ENCODE peak calls at places on chromosomes 7 and 10, in six cellular contexts. J is activated naive CD4-positive, alpha-beta T cell; B is stimulated activated CD4-positive, alpha-beta T cell treated with anti-CD3 and anti-CD28 coated beads, TNF-alpha, amount 100 ng/mL, for 48 hours; K is fibroblast of lung; Z is activated CD8-positive, alpha-beta memory T cell treated with anti-CD3 and anti-CD28 coated beads for 48 hours; V is mesenchymal stem cell. A is an unnamed sample.

GRCh38 chr7:1474736-1475135 is 15.5 kb upstream of the MICALL2 start:
- DNase-seq in K (peak; percentile 16), Z (no peak), V (no peak), J (no peak), B (no peak), A (no peak)

GRCh38 chr10:102418612-102419560 is at the start of gene PSD:
- DNase-seq in J (no peak), B (no peak), Z (no peak), V (no peak), K (no peak), A (no peak)

GRCh38 chr7:87060288-87060537 is 759 bp upstream of the ELAPOR2 start:
- DNase-seq in J (no peak), V (no peak), B (no peak), K (no peak), Z (no peak), A (no peak)

GRCh38 chr7:135712182-135712782 is 15.7 kb downstream of the SLC13A4 start:
- DNase-seq in J (no peak), V (no peak), K (no peak), B (no peak), Z (no peak), A (no peak)

GRCh38 chr7:33716581-33717477 is 188.5 kb upstream of the BMPER start:
- DNase-seq in J (no peak), V (peak; percentile 52), K (peak; percentile 71), B (no peak), Z (no peak), A (no peak)

GRCh38 chr7:47225387-47226170 is 356.3 kb downstream of the TNS3 start:
- DNase-seq in J (no peak), Z (no peak), K (peak; percentile 58), B (no peak), V (peak; percentile 49), A (no peak)

GRCh38 chr10:122140477-122140902 is 130.6 kb upstream of the BTBD16 start:
- DNase-seq in J (no peak), B (no peak), K (peak; percentile 58), V (peak; percentile 77), Z (no peak), A (no peak)

GRCh38 chr7:131619336-131620305 is 63.2 kb upstream of the PODXL start:
- DNase-seq in V (no peak), J (no peak), Z (no peak), B (no peak), K (no peak), A (no peak)

GRCh38 chr10:6275022-6275997 is 72.6 kb downstream of the PFKFB3 start:
- DNase-seq in V (peak; percentile 100), K (peak; percentile 95), B (peak; percentile 87), J (peak; percentile 60), Z (peak; percentile 61), A (peak; percentile 68)

GRCh38 chr10:124736491-124737136 is 7.6 kb downstream of the FAM53B start:
- DNase-seq in B (no peak), Z (no peak), V (peak; percentile 83), J (no peak), K (peak; percentile 87), A (peak; percentile 91)

A was measured in colonic mucosa.